ENCODE peak calls at places on chromosome X, in ten cellular contexts. C is HT1080; D is ureter; H is cardiac fibroblast; K is KG1; L is activated naive CD8-positive, alpha-beta T cell treated with anti-CD3 and anti-CD28 coated beads, Interleukin-2, amount 10 ng/mL, durations not matched to agents 7 days and 5 days; E is fibroblast of gingiva; M is gastrocnemius medialis; O is Panc1; F is T-cell. V is an unnamed sample.

GRCh38 chrX:134158821-134159512 is 78.0 kb upstream of the CCDC160 start:
- DNase-seq in M (no peak), L (no peak), K (no peak), E (no peak), D (no peak), F (no peak), O (no peak), H (no peak), C (no peak), V (no peak)

GRCh38 chrX:142040906-142041305 is 137.2 kb downstream of the MAGEC1 start:
- DNase-seq in M (no peak), H (no peak), E (no peak), K (no peak), C (no peak), O (no peak), F (no peak), L (no peak), D (no peak), V (no peak)

GRCh38 chrX:129461801-129462456 is 61.4 kb downstream of the SMARCA1 start:
- DNase-seq in C (no peak), O (no peak), M (no peak), D (no peak), L (no peak), K (no peak), H (no peak), F (no peak), E (no peak), V (no peak)

GRCh38 chrX:49186125-49187027 is at the start of gene PRICKLE3:
- DNase-seq in F (peak), E (peak), O (no peak), K (peak), H (peak), M (peak), L (peak), C (peak), D (peak), V (peak)

GRCh38 chrX:105210258-105210657 is 10.2 kb downstream of the TEX13A start:
- DNase-seq in E (no peak), F (no peak), M (no peak), L (no peak), O (no peak), K (no peak), C (no peak), H (no peak), D (no peak), V (no peak)

GRCh38 chrX:53374923-53375322 is 47.5 kb downstream of the SMC1A start:
- DNase-seq in K (no peak), C (no peak), H (no peak), E (no peak), O (no peak), M (no peak), L (no peak), D (no peak), F (no peak), V (no peak)

GRCh38 chrX:136674270-136674986 is 26.5 kb downstream of the CD40LG start:
- DNase-seq in M (no peak), H (no peak), K (no peak), C (no peak), O (no peak), D (no peak), F (peak), E (no peak), L (no peak), V (no peak)

GRCh38 chrX:23394421-23394820 is 59.8 kb downstream of the PTCHD1 start:
- DNase-seq in C (peak), E (no peak), H (peak), D (no peak), L (no peak), K (no peak), O (no peak), F (no peak), M (no peak), V (peak)

GRCh38 chrX:585115-585808 is 45.3 kb upstream of the SHOX start:
- DNase-seq in O (no peak), F (no peak), K (no peak), L (no peak), C (no peak), H (no peak), M (no peak), D (no peak), E (no peak), V (no peak)

GRCh38 chrX:39693298-39693697 is 404.5 kb downstream of the BCOR start:
- DNase-seq in M (no peak), C (no peak), L (no peak), K (no peak), O (no peak), E (no peak), D (no peak), H (no peak), F (no peak), V (no peak)

GRCh38 chrX:46587158-46587557 is 13.6 kb downstream of the CHST7 start:
- DNase-seq in E (peak), L (no peak), F (no peak), H (peak), C (no peak), D (no peak), O (no peak), K (no peak), M (no peak), V (peak)

GRCh38 chrX:131588995-131589394 is 45.1 kb downstream of the OR13H1 start:
- DNase-seq in L (no peak), K (no peak), O (no peak), F (no peak), C (peak), E (no peak), M (no peak), H (peak), D (no peak), V (no peak)

GRCh38 chrX:34343001-34343400 is 210.9 kb upstream of the FAM47A start:
- DNase-seq in H (no peak), E (no peak), D (no peak), C (no peak), O (no peak), M (no peak), L (no peak), F (no peak), K (no peak), V (peak)

GRCh38 chrX:115344885-115345653 is 55.6 kb downstream of the LUZP4 start:
- DNase-seq in O (peak), H (peak), E (peak), D (peak), C (peak), F (no peak), K (no peak), M (peak), L (no peak), V (peak)

GRCh38 chrX:53088136-53088974 is 5.6 kb upstream of the KANTR start:
- DNase-seq in D (peak), K (no peak), F (peak), M (peak), E (peak), O (no peak), H (peak), C (no peak), L (peak), V (peak)

GRCh38 chrX:30674799-30675198 is 21.6 kb downstream of the GK start:
- DNase-seq in H (no peak), L (no peak), F (no peak), D (no peak), E (no peak), C (no peak), O (no peak), K (no peak), M (no peak), V (no peak)

GRCh38 chrX:25015486-25016360 is at the start of gene ARX:
- DNase-seq in D (no peak), E (no peak), L (peak), K (no peak), H (peak), F (no peak), C (no peak), O (no peak), M (peak), V (no peak)

GRCh38 chrX:10893976-10894375 is 217.2 kb upstream of the HCCS start:
- DNase-seq in K (no peak), H (no peak), M (no peak), E (peak), C (no peak), F (no peak), L (no peak), O (no peak), D (no peak), V (no peak)

GRCh38 chrX:70452143-70452733 is 7.6 kb downstream of the DLG3 start:
- DNase-seq in L (peak), K (no peak), C (peak), H (peak), D (peak), M (peak), O (no peak), F (peak), E (peak), V (peak)

GRCh38 chrX:106726485-106727437 is at the start of gene RNF128:
- DNase-seq in H (peak), K (no peak), M (peak), C (peak), L (peak), D (peak), O (no peak), F (no peak), E (peak), V (peak)

V was measured in MCF 10A.